ENCODE peak calls at places on chromosomes 11 and 22, in ten cellular contexts. One of them, this sample, is unnamed.

GRCh38 chr11:269146-269890 is 8.9 kb upstream of the NLRP6 start:
- DNase-seq in fibroblast of lung: no peak
- DNase-seq in foreskin fibroblast: no peak
- DNase-seq in pancreas: no peak
- DNase-seq in AG04449: no peak
- DNase-seq in lung: peak
- DNase-seq in cardiac fibroblast: peak
- DNase-seq in bronchial epithelial cell: peak
- DNase-seq in coronary artery: no peak
- DNase-seq in PC-9: no peak
- DNase-seq in this sample: no peak

GRCh38 chr11:46238967-46239800 is 38.3 kb upstream of the CREB3L1 start:
- DNase-seq in pancreas: peak
- DNase-seq in cardiac fibroblast: peak
- DNase-seq in lung: peak
- DNase-seq in PC-9: peak
- DNase-seq in coronary artery: peak
- DNase-seq in fibroblast of lung: peak
- DNase-seq in AG04449: no peak
- DNase-seq in bronchial epithelial cell: peak
- DNase-seq in foreskin fibroblast: peak
- DNase-seq in this sample: peak

GRCh38 chr22:39900306-39901227 is at the start of gene GRAP2:
- DNase-seq in AG04449: no peak
- DNase-seq in bronchial epithelial cell: no peak
- DNase-seq in PC-9: no peak
- DNase-seq in cardiac fibroblast: no peak
- DNase-seq in pancreas: no peak
- DNase-seq in coronary artery: no peak
- DNase-seq in fibroblast of lung: no peak
- DNase-seq in lung: no peak
- DNase-seq in foreskin fibroblast: no peak
- DNase-seq in this sample: no peak

GRCh38 chr11:111557425-111558111 is 17.0 kb downstream of the LAYN start:
- DNase-seq in bronchial epithelial cell: peak
- DNase-seq in AG04449: peak
- DNase-seq in fibroblast of lung: peak
- DNase-seq in foreskin fibroblast: peak
- DNase-seq in lung: no peak
- DNase-seq in coronary artery: no peak
- DNase-seq in pancreas: no peak
- DNase-seq in cardiac fibroblast: peak
- DNase-seq in PC-9: peak
- DNase-seq in this sample: peak

GRCh38 chr11:21625982-21626381 is 566.9 kb upstream of the ANO5 start:
- DNase-seq in bronchial epithelial cell: peak
- DNase-seq in AG04449: no peak
- DNase-seq in pancreas: no peak
- DNase-seq in foreskin fibroblast: no peak
- DNase-seq in PC-9: no peak
- DNase-seq in coronary artery: no peak
- DNase-seq in cardiac fibroblast: peak
- DNase-seq in fibroblast of lung: no peak
- DNase-seq in lung: peak
- DNase-seq in this sample: no peak

GRCh38 chr11:43644626-43645299 is 35.8 kb upstream of the HSD17B12 start:
- DNase-seq in pancreas: no peak
- DNase-seq in coronary artery: no peak
- DNase-seq in fibroblast of lung: peak
- DNase-seq in foreskin fibroblast: peak
- DNase-seq in lung: no peak
- DNase-seq in cardiac fibroblast: peak
- DNase-seq in AG04449: no peak
- DNase-seq in bronchial epithelial cell: peak
- DNase-seq in PC-9: peak
- DNase-seq in this sample: peak

GRCh38 chr11:87628161-87628560 is 547.1 kb downstream of the RAB38 start:
- DNase-seq in PC-9: no peak
- DNase-seq in fibroblast of lung: no peak
- DNase-seq in AG04449: no peak
- DNase-seq in foreskin fibroblast: no peak
- DNase-seq in lung: no peak
- DNase-seq in coronary artery: no peak
- DNase-seq in pancreas: no peak
- DNase-seq in bronchial epithelial cell: no peak
- DNase-seq in cardiac fibroblast: no peak
- DNase-seq in this sample: no peak

GRCh38 chr11:126194121-126194543 is 17.3 kb downstream of the RPUSD4 start:
- DNase-seq in PC-9: no peak
- DNase-seq in fibroblast of lung: peak
- DNase-seq in AG04449: no peak
- DNase-seq in bronchial epithelial cell: peak
- DNase-seq in foreskin fibroblast: peak
- DNase-seq in pancreas: peak
- DNase-seq in cardiac fibroblast: peak
- DNase-seq in coronary artery: no peak
- DNase-seq in lung: no peak
- DNase-seq in this sample: peak

GRCh38 chr11:127003260-127003981 is 2.9 kb upstream of the KIRREL3 start:
- DNase-seq in cardiac fibroblast: no peak
- DNase-seq in AG04449: no peak
- DNase-seq in pancreas: peak
- DNase-seq in fibroblast of lung: peak
- DNase-seq in PC-9: no peak
- DNase-seq in foreskin fibroblast: peak
- DNase-seq in coronary artery: no peak
- DNase-seq in bronchial epithelial cell: no peak
- DNase-seq in lung: no peak
- DNase-seq in this sample: peak

GRCh38 chr22:26320469-26320868 is 108.6 kb upstream of the ASPHD2 start:
- DNase-seq in fibroblast of lung: no peak
- DNase-seq in foreskin fibroblast: peak
- DNase-seq in cardiac fibroblast: no peak
- DNase-seq in coronary artery: no peak
- DNase-seq in AG04449: no peak
- DNase-seq in pancreas: no peak
- DNase-seq in lung: no peak
- DNase-seq in bronchial epithelial cell: no peak
- DNase-seq in PC-9: no peak
- DNase-seq in this sample: no peak

GRCh38 chr11:86101493-86101892 is 32.6 kb upstream of the PICALM start:
- DNase-seq in lung: no peak
- DNase-seq in coronary artery: no peak
- DNase-seq in PC-9: peak
- DNase-seq in foreskin fibroblast: peak
- DNase-seq in pancreas: no peak
- DNase-seq in AG04449: no peak
- DNase-seq in fibroblast of lung: no peak
- DNase-seq in cardiac fibroblast: peak
- DNase-seq in bronchial epithelial cell: peak
- DNase-seq in this sample: peak

GRCh38 chr11:67626970-67627369 is 2.8 kb downstream of the NUDT8 start:
- DNase-seq in PC-9: no peak
- DNase-seq in cardiac fibroblast: no peak
- DNase-seq in foreskin fibroblast: no peak
- DNase-seq in coronary artery: no peak
- DNase-seq in pancreas: no peak
- DNase-seq in AG04449: no peak
- DNase-seq in lung: no peak
- DNase-seq in fibroblast of lung: no peak
- DNase-seq in bronchial epithelial cell: no peak
- DNase-seq in this sample: no peak

GRCh38 chr22:46273432-46274148 is 5.8 kb downstream of the TTC38 start:
- DNase-seq in lung: no peak
- DNase-seq in bronchial epithelial cell: no peak
- DNase-seq in coronary artery: no peak
- DNase-seq in fibroblast of lung: no peak
- DNase-seq in PC-9: no peak
- DNase-seq in foreskin fibroblast: no peak
- DNase-seq in pancreas: no peak
- DNase-seq in cardiac fibroblast: no peak
- DNase-seq in AG04449: no peak
- DNase-seq in this sample: no peak

GRCh38 chr11:104968365-104968855 is at the start of gene CASP4:
- DNase-seq in lung: peak
- DNase-seq in fibroblast of lung: peak
- DNase-seq in coronary artery: no peak
- DNase-seq in PC-9: peak
- DNase-seq in pancreas: no peak
- DNase-seq in foreskin fibroblast: peak
- DNase-seq in cardiac fibroblast: peak
- DNase-seq in bronchial epithelial cell: peak
- DNase-seq in AG04449: peak
- DNase-seq in this sample: peak
- H3K4me3 ChIP-seq in lung: peak
- H3K4me3 ChIP-seq in fibroblast of lung: peak
- H3K4me3 ChIP-seq in coronary artery: peak
- H3K4me3 ChIP-seq in PC-9: peak
- H3K4me3 ChIP-seq in pancreas: peak
- H3K4me3 ChIP-seq in foreskin fibroblast: peak
- H3K4me3 ChIP-seq in cardiac fibroblast: peak
- H3K4me3 ChIP-seq in bronchial epithelial cell: peak
- H3K4me3 ChIP-seq in AG04449: peak
- H3K4me3 ChIP-seq in this sample: peak

GRCh38 chr11:116145187-116145865 is 627.5 kb downstream of the BUD13 start:
- DNase-seq in PC-9: no peak
- DNase-seq in fibroblast of lung: no peak
- DNase-seq in lung: no peak
- DNase-seq in bronchial epithelial cell: no peak
- DNase-seq in pancreas: no peak
- DNase-seq in cardiac fibroblast: no peak
- DNase-seq in foreskin fibroblast: no peak
- DNase-seq in coronary artery: no peak
- DNase-seq in AG04449: no peak
- DNase-seq in this sample: no peak
- TF ChIP-seq CTCF in PC-9: no peak
- TF ChIP-seq CTCF in fibroblast of lung: no peak
- TF ChIP-seq CTCF in lung: no peak
- TF ChIP-seq CTCF in bronchial epithelial cell: no peak
- TF ChIP-seq CTCF in pancreas: no peak
- TF ChIP-seq CTCF in cardiac fibroblast: no peak
- TF ChIP-seq CTCF in foreskin fibroblast: no peak
- TF ChIP-seq CTCF in coronary artery: no peak
- TF ChIP-seq CTCF in AG04449: no peak
- TF ChIP-seq CTCF in this sample: no peak

DNA sequence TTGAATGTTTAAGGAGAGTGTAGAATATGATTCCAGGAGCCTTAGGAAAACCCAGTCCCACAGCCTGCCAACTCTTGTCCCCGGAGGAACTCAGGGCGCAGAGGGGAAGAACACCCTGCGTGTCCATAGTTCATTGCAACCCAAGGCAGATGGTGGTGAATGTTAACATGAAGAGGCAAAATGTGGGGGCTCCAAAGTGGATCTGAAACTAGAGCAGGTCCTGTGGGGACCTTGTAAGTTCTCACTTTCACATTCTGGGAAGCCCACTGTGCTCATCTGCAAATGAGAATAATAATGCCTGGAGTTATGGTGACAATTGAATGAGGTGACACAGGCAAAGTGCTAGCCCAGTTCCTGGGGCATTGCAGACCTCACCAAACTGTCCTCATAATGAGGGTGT is 201.1 kb downstream of the DBX1 start:
- DNase-seq in lung: no peak
- DNase-seq in fibroblast of lung: no peak
- DNase-seq in PC-9: no peak
- DNase-seq in pancreas: no peak
- DNase-seq in foreskin fibroblast: no peak
- DNase-seq in bronchial epithelial cell: no peak
- DNase-seq in cardiac fibroblast: no peak
- DNase-seq in AG04449: no peak
- DNase-seq in coronary artery: no peak
- DNase-seq in this sample: no peak
- H3K4me3 ChIP-seq in lung: no peak
- H3K4me3 ChIP-seq in fibroblast of lung: no peak
- H3K4me3 ChIP-seq in PC-9: no peak
- H3K4me3 ChIP-seq in pancreas: no peak
- H3K4me3 ChIP-seq in foreskin fibroblast: no peak
- H3K4me3 ChIP-seq in bronchial epithelial cell: no peak
- H3K4me3 ChIP-seq in cardiac fibroblast: no peak
- H3K4me3 ChIP-seq in AG04449: no peak
- H3K4me3 ChIP-seq in coronary artery: no peak
- H3K4me3 ChIP-seq in this sample: no peak

GRCh38 chr11:74650498-74650897 is 58.1 kb downstream of the POLD3 start:
- DNase-seq in pancreas: no peak
- DNase-seq in AG04449: no peak
- DNase-seq in cardiac fibroblast: peak
- DNase-seq in PC-9: no peak
- DNase-seq in foreskin fibroblast: peak
- DNase-seq in lung: no peak
- DNase-seq in fibroblast of lung: peak
- DNase-seq in bronchial epithelial cell: no peak
- DNase-seq in coronary artery: no peak
- DNase-seq in this sample: peak

GRCh38 chr11:74647831-74648230 is 55.4 kb downstream of the POLD3 start:
- DNase-seq in foreskin fibroblast: no peak
- DNase-seq in fibroblast of lung: no peak
- DNase-seq in coronary artery: no peak
- DNase-seq in lung: no peak
- DNase-seq in bronchial epithelial cell: no peak
- DNase-seq in cardiac fibroblast: no peak
- DNase-seq in AG04449: no peak
- DNase-seq in pancreas: no peak
- DNase-seq in PC-9: no peak
- DNase-seq in this sample: no peak

GRCh38 chr11:74647404-74647803 is 55.0 kb downstream of the POLD3 start:
- DNase-seq in PC-9: no peak
- DNase-seq in cardiac fibroblast: peak
- DNase-seq in AG04449: peak
- DNase-seq in fibroblast of lung: peak
- DNase-seq in bronchial epithelial cell: no peak
- DNase-seq in lung: no peak
- DNase-seq in foreskin fibroblast: peak
- DNase-seq in coronary artery: no peak
- DNase-seq in pancreas: no peak
- DNase-seq in this sample: peak

GRCh38 chr11:74646964-74647363 is 54.6 kb downstream of the POLD3 start:
- DNase-seq in foreskin fibroblast: no peak
- DNase-seq in cardiac fibroblast: no peak
- DNase-seq in fibroblast of lung: no peak
- DNase-seq in pancreas: no peak
- DNase-seq in AG04449: no peak
- DNase-seq in PC-9: no peak
- DNase-seq in coronary artery: no peak
- DNase-seq in bronchial epithelial cell: no peak
- DNase-seq in lung: no peak
- DNase-seq in this sample: no peak

DNA sequence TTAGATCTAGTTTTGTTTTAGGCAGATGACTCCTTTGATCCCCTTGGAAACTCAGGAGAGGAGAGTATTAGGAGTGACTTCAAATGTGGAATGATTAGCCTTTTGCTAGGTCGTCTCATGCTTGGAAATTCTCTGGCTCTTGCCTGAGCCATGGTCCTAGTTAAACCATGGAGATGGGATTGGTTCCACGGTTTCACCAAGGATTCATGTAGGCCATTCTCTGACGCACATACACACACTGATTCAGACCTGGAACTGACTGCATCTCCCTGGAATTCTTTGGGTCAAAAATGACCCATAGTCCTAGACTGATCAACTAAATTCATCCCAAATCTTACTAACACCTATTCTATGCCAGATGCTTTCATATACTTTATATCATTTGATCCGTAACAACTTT is 56.5 kb downstream of the POLD3 start:
- DNase-seq in coronary artery: no peak
- DNase-seq in PC-9: no peak
- DNase-seq in fibroblast of lung: peak
- DNase-seq in foreskin fibroblast: peak
- DNase-seq in cardiac fibroblast: peak
- DNase-seq in bronchial epithelial cell: no peak
- DNase-seq in pancreas: no peak
- DNase-seq in lung: no peak
- DNase-seq in AG04449: no peak
- DNase-seq in this sample: no peak
- TF ChIP-seq CTCF in coronary artery: no peak
- TF ChIP-seq CTCF in PC-9: no peak
- TF ChIP-seq CTCF in fibroblast of lung: no peak
- TF ChIP-seq CTCF in foreskin fibroblast: no peak
- TF ChIP-seq CTCF in cardiac fibroblast: no peak
- TF ChIP-seq CTCF in bronchial epithelial cell: no peak
- TF ChIP-seq CTCF in pancreas: no peak
- TF ChIP-seq CTCF in lung: no peak
- TF ChIP-seq CTCF in AG04449: no peak
- TF ChIP-seq CTCF in this sample: no peak